ENCODE peak calls at places on chromosomes 7 and 10, in six cellular contexts. A is kidney, L is ovary, K is tibial artery, W is prostate gland, I is transverse colon. E is an unnamed sample.

GRCh38 chr10:131429141-131429540 is 117.6 kb upstream of the TCERG1L start:
- DNase-seq in A (peak; percentile 41), L (no peak), K (no peak), W (no peak), I (no peak), E (no peak)

GRCh38 chr10:129104266-129105045 is 362.6 kb upstream of the MGMT start:
- DNase-seq in A (no peak), L (no peak), K (no peak), W (no peak), I (no peak), E (no peak)

GRCh38 chr10:49572594-49573114 is 33.7 kb upstream of the ERCC6 start:
- DNase-seq in A (no peak), L (no peak), K (no peak), W (no peak), I (no peak), E (no peak)

GRCh38 chr7:108459922-108460551 is 3.8 kb upstream of the NRCAM start:
- DNase-seq in A (no peak), L (no peak), K (no peak), W (no peak), I (no peak), E (no peak)

GRCh38 chr7:42493436-42494198 is 256.6 kb upstream of the GLI3 start:
- DNase-seq in A (peak; percentile 90), L (peak; percentile 86), K (peak; percentile 80), W (peak; percentile 69), I (peak; percentile 68), E (no peak)

GRCh38 chr10:93580824-93581223 is 14.4 kb downstream of the FFAR4 start:
- DNase-seq in A (no peak), L (no peak), K (no peak), W (no peak), I (no peak), E (no peak)

GRCh38 chr7:80806653-80807052 is 112.2 kb downstream of the SEMA3C start:
- DNase-seq in A (no peak), L (no peak), K (no peak), W (no peak), I (no peak), E (no peak)

GRCh38 chr7:23378996-23379395 is 79.9 kb downstream of the MALSU1 start:
- DNase-seq in A (no peak), L (no peak), K (no peak), W (no peak), I (no peak), E (no peak)

GRCh38 chr7:86846494-86847190 is 202.9 kb downstream of the GRM3 start:
- DNase-seq in A (no peak), L (no peak), K (no peak), W (no peak), I (peak; percentile 54), E (no peak)

GRCh38 chr7:140214075-140214684 is 37.4 kb upstream of the KDM7A start:
- DNase-seq in A (peak; percentile 84), L (no peak), K (peak; percentile 43), W (no peak), I (peak; percentile 87), E (no peak)

GRCh38 chr10:35127289-35127891 is 744 bp downstream of the CREM start:
- DNase-seq in A (peak; percentile 91), L (peak; percentile 77), K (peak; percentile 68), W (peak; percentile 25), I (peak; percentile 64), E (no peak)

GRCh38 chr7:142855401-142855743 is 496 bp downstream of the EPHB6 start:
- DNase-seq in A (no peak), L (no peak), K (no peak), W (no peak), I (no peak), E (no peak)

GRCh38 chr7:33157311-33157710 is 27.9 kb downstream of the BBS9 start:
- DNase-seq in A (no peak), L (no peak), K (no peak), W (no peak), I (no peak), E (no peak)

GRCh38 chr7:69598487-69599148 is 343 bp downstream of the AUTS2 start:
- DNase-seq in A (peak; percentile 65), L (no peak), K (no peak), W (peak; percentile 36), I (no peak), E (no peak)

GRCh38 chr7:33742999-33743587 is 162.2 kb upstream of the BMPER start:
- DNase-seq in A (no peak), L (no peak), K (no peak), W (no peak), I (no peak), E (no peak)

GRCh38 chr10:47020491-47020890 is 109.3 kb downstream of the PTPN20 start:
- DNase-seq in A (no peak), L (no peak), K (peak; percentile 76), W (peak; percentile 3), I (no peak), E (no peak)

GRCh38 chr10:131475043-131475442 is 163.5 kb upstream of the TCERG1L start:
- DNase-seq in A (no peak), L (no peak), K (no peak), W (no peak), I (no peak), E (no peak)

GRCh38 chr10:50063100-50063499 is 4.7 kb upstream of the WASHC2A start:
- DNase-seq in A (no peak), L (no peak), K (no peak), W (no peak), I (no peak), E (no peak)

GRCh38 chr7:85186521-85187241 is at the start of gene SEMA3D:
- DNase-seq in A (peak; percentile 86), L (peak; percentile 69), K (peak; percentile 63), W (peak; percentile 66), I (peak; percentile 53), E (no peak)

GRCh38 chr7:99822731-99823718 is 4.8 kb upstream of the CYP3A43 start:
- DNase-seq in A (no peak), L (no peak), K (no peak), W (no peak), I (peak; percentile 57), E (no peak)

GRCh38 chr10:70890917-70891431 is 2.6 kb upstream of the PCBD1 start:
- DNase-seq in A (peak; percentile 86), L (peak; percentile 47), K (no peak), W (no peak), I (no peak), E (no peak)

GRCh38 chr10:118958984-118959916 is 70.3 kb upstream of the NANOS1 start:
- DNase-seq in A (no peak), L (no peak), K (peak; percentile 65), W (peak; percentile 32), I (peak; percentile 36), E (no peak)

DNA sequence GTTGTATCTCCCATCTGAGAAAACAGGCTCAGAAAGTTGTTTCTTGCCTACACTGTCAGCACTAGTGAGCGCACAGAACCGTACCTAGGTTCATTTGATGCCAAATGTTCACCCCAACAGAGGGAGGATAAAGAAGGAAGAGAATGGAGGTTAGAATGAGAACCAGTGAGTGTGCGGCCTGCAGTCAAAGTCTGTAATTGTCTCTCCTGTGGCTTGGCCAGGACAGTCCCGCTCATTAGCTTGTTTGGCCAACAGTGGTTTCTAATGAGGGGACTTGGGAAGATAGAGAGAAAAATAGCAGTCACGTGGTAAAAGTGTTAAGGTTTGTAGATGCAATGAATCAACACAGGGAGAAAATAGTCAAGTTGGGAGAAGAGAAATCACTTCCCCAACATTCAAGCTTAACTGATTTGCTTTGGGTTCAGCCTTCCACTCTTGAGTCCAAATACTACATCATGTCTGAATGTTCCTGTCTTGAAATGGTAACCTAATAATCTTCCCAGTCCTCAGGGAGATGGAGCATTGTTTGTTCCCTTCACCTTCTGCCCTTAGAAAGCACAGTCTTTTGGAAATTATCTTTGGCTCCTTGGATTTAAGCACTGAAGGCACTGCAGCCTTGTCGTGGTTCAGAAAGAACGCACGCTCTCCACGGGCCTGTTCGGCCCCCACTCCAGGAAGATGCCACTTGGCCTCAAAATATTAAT is 360.4 kb upstream of the ZNF32 start:
- DNase-seq in A (no peak), L (no peak), K (no peak), W (no peak), I (no peak), E (no peak)
- H3K27ac ChIP-seq in A (no peak overlapping the region), L (no peak overlapping the region), K (peak overlapping the region; percentile 71), W (no peak overlapping the region), I (no peak overlapping the region), E (peak overlapping the region; percentile 7)

GRCh38 chr7:124879103-124879502 is 50.5 kb downstream of the POT1 start:
- DNase-seq in A (no peak), L (no peak), K (no peak), W (no peak), I (no peak), E (no peak)

GRCh38 chr7:124881981-124882380 is 47.6 kb downstream of the POT1 start:
- DNase-seq in A (no peak), L (no peak), K (no peak), W (no peak), I (no peak), E (no peak)

GRCh38 chr7:124874644-124875163 is 54.9 kb downstream of the POT1 start:
- DNase-seq in A (no peak), L (no peak), K (no peak), W (no peak), I (no peak), E (no peak)

DNA sequence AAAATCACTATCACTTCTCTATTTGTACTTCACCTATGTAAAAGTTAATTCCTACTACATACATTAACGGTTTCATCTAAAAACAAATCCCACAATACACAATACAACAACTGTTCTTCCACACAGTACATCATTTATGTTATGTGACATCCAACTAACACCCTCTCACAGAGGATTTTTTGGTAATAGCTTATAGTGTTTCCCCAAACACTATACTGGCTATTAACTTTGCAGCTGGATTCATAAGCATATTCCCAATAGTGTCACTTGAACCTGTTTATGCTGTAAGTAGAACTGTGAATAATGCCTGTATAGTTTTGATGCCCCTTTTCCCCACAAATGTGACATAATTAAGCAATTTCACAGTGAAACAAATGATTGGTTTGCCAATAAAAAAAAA is 49.9 kb downstream of the POT1 start:
- DNase-seq in A (no peak), L (no peak), K (no peak), W (no peak), I (no peak), E (no peak)
- H3K4me3 ChIP-seq in A (no peak overlapping the region), L (no peak overlapping the region), K (no peak overlapping the region), W (no peak overlapping the region), I (no peak overlapping the region), E (no peak overlapping the region)

GRCh38 chr10:6136215-6137201 is 47.7 kb downstream of the RBM17 start:
- DNase-seq in A (peak; percentile 57), L (no peak), K (no peak), W (no peak), I (no peak), E (no peak)
- TF ChIP-seq CTCF in A (no peak), L (no peak), K (no peak), W (no peak), I (no peak), E (no peak)

GRCh38 chr10:69407621-69408301 is 9.0 kb downstream of the TACR2 start:
- DNase-seq in A (peak; percentile 82), L (no peak), K (no peak), W (no peak), I (no peak), E (no peak)
- H3K27ac ChIP-seq in A (no peak overlapping the region), L (no peak overlapping the region), K (peak overlapping the region; percentile 80), W (peak overlapping the region; percentile 47), I (peak overlapping the region; percentile 76), E (peak overlapping the region; percentile 81)

E was measured in esophagus squamous epithelium.